ENCODE peak calls at places on chromosomes 5 and 9, in eight cellular contexts. T is left lung, O is astrocyte, V is stomach, D is sigmoid colon, Z is A549, E is HepG2, S is psoas muscle. P is an unnamed sample.

GRCh38 chr5:132497488-132497997 is 7.0 kb upstream of the IRF1 start:
- DNase-seq in T (peak; percentile 67), O (peak; percentile 91), V (peak; percentile 63), D (peak; percentile 88), Z (peak; percentile 82), E (no peak), S (peak; percentile 84), P (peak; percentile 87)

GRCh38 chr9:114732842-114733241 is 50.9 kb upstream of the TEX48 start:
- DNase-seq in T (no peak), O (peak; percentile 55), V (no peak), D (no peak), Z (peak; percentile 54), E (no peak), S (no peak), P (no peak)

GRCh38 chr5:143456952-143457547 is 53.6 kb upstream of the NR3C1 start:
- DNase-seq in T (no peak), O (peak; percentile 45), V (no peak), D (no peak), Z (peak; percentile 46), E (no peak), S (no peak), P (no peak)

GRCh38 chr5:98916540-98916939 is 12.3 kb downstream of the CHD1 start:
- DNase-seq in T (no peak), O (no peak), V (no peak), D (no peak), Z (no peak), E (no peak), S (no peak), P (no peak)

GRCh38 chr9:98606730-98607129 is 102.0 kb downstream of the GABBR2 start:
- DNase-seq in T (no peak), O (peak; percentile 69), V (no peak), D (no peak), Z (no peak), E (no peak), S (no peak), P (no peak)

GRCh38 chr5:102241809-102242421 is 54.2 kb downstream of the SLCO4C1 start:
- DNase-seq in T (peak; percentile 42), O (no peak), V (no peak), D (no peak), Z (no peak), E (no peak), S (no peak), P (no peak)

GRCh38 chr5:92364986-92365550 is 982.0 kb upstream of the ARRDC3 start:
- DNase-seq in T (peak; percentile 56), O (peak; percentile 91), V (no peak), D (no peak), Z (no peak), E (no peak), S (no peak), P (no peak)

GRCh38 chr5:115484368-115484767 is 60.2 kb downstream of the FEM1C start:
- DNase-seq in T (no peak), O (no peak), V (no peak), D (no peak), Z (no peak), E (no peak), S (no peak), P (no peak)

GRCh38 chr5:15943487-15943886 is 236.1 kb downstream of the MARCHF11 start:
- DNase-seq in T (no peak), O (peak; percentile 77), V (no peak), D (no peak), Z (no peak), E (no peak), S (no peak), P (no peak)

GRCh38 chr9:124480621-124480981 is 26.6 kb downstream of the NR5A1 start:
- DNase-seq in T (no peak), O (no peak), V (no peak), D (no peak), Z (peak; percentile 53), E (peak; percentile 34), S (peak; percentile 15), P (no peak)

GRCh38 chr5:177154003-177154643 is 20.6 kb downstream of the NSD1 start:
- DNase-seq in T (no peak), O (no peak), V (no peak), D (no peak), Z (no peak), E (no peak), S (no peak), P (no peak)

GRCh38 chr5:154461531-154461930 is 15.7 kb downstream of the SAP30L start:
- DNase-seq in T (no peak), O (no peak), V (no peak), D (no peak), Z (peak; percentile 40), E (no peak), S (no peak), P (no peak)

GRCh38 chr9:134466869-134467616 is 140.8 kb downstream of the RXRA start:
- DNase-seq in T (no peak), O (no peak), V (no peak), D (no peak), Z (no peak), E (no peak), S (no peak), P (no peak)

GRCh38 chr5:141680751-141681201 is 1.3 kb downstream of the ARAP3 start:
- DNase-seq in T (peak; percentile 52), O (peak; percentile 21), V (no peak), D (no peak), Z (no peak), E (peak; percentile 7), S (no peak), P (peak; percentile 75)

GRCh38 chr5:150167908-150168307 is 1.3 kb downstream of the CDX1 start:
- DNase-seq in T (no peak), O (no peak), V (no peak), D (no peak), Z (no peak), E (no peak), S (no peak), P (no peak)

GRCh38 chr5:122102825-122103224 is 24.8 kb upstream of the LOX start:
- DNase-seq in T (no peak), O (peak; percentile 64), V (no peak), D (no peak), Z (peak; percentile 24), E (no peak), S (no peak), P (no peak)

GRCh38 chr5:40829748-40830305 is 5.2 kb downstream of the RPL37 start:
- DNase-seq in T (no peak), O (no peak), V (no peak), D (no peak), Z (no peak), E (no peak), S (no peak), P (no peak)

DNA sequence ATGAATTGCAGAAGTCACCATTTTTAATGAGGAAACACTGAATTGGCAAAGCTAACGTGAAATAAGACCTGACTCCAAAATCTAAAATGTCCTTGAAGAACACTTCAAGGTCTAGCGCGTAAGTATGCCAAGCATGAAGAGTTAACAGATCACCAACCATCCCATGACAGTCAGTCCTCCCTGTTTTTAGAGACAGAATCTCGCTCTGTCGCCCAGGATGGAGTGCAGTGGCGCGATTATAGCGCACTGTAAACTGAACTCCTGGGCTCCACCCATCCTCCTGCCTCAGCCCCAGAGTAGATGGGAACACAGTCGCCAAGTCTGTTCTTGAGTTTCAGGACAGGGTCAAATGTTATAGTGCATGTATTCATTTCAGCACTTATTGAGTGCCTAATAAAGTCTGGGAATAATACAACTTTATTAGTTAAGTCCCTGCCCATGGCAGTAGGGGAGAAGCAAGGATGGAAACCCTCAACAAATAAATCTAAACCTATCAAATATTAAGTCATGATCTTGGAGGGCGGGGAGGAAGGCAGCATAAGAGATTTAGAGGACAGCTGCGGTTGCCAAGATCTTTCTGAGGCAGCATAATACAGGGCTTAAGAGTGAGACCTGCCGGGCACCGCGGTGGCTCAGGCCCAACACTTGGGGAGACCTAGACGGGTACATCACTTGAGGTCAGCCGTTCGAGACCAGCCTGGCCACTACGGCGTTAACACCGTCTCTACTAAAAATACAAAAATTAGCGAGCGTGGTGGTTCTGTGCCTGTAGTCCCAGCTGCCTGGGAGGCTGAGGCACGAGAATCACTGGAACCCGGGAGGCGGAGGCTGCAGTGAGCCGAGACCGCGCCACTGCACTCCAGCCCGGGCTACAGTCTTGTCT is 1.1 kb downstream of the ATPSCKMT start:
- DNase-seq in T (no peak), O (no peak), V (no peak), D (no peak), Z (no peak), E (no peak), S (no peak), P (no peak)
- H3K4me3 ChIP-seq in T (peak overlapping the region; percentile 83), O (peak overlapping the region; percentile 88), V (peak overlapping the region; percentile 88), D (peak overlapping the region; percentile 84), Z (peak overlapping the region; percentile 87), E (peak overlapping the region; percentile 90), S (peak overlapping the region; percentile 98), P (peak overlapping the region; percentile 82)

DNA sequence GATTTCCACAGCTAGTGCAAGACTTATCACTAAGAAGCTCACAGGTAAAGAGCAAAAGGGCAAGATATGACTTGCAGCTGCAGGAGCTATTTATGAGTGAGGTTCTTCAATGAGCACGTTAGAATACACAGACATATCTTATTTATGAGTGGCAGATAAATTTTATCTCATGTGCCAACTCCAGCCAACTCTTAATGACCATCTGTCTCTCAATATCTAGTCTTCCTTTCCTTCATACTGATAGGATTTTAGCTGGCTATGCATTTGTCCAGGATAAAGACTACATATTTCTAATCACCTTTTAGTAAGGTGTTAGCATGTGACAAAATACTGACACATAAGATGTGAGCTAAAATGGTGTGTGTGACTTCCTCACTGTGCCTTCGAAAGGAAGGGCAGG is 304.5 kb downstream of the TRPM3 start:
- DNase-seq in T (no peak), O (no peak), V (no peak), D (no peak), Z (no peak), E (no peak), S (no peak), P (no peak)
- H3K4me3 ChIP-seq in T (no peak overlapping the region), O (no peak overlapping the region), V (no peak overlapping the region), D (no peak overlapping the region), Z (no peak overlapping the region), E (no peak overlapping the region), S (no peak overlapping the region), P (no peak overlapping the region)

DNA sequence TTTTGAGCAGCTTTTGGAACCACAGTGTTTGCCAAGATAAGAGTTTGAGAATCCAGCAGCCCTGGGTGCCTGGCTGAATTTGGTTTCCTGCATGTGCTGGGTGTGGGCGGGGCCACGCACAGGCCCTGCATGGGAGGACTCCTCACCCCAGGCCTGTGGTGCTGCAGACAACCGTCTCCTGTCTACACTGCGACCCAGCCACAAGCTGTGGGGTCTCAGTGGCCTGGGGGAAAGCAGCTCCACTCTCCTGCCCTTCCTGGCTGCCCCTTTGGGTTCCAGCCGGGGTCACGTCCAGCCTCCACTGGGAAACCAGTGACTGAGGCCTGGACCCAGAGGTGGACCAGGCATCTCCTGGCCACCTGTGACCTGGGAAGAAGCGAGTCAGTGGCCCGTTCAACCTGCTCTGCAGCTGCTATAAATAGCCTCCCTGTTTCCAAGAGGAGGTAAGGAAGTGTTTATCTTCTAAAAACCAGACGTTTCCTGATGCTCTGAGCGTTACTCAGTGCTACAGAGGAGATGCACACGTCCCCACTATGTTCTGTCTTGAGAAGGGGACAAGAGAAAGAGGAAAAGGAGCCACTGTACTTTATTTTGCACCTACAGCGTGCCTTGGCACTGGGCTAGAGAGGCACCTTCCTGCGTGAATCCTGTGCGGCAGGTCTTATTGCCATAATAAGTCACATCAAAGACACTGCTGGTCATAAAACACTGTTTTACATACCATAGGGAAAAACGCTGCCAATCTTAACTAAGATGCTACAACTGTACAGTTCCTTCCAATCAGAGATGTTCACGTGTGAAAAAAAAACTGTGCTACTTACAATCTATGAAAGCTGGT is 47.9 kb downstream of the NEURL1B start:
- DNase-seq in T (no peak), O (no peak), V (peak; percentile 78), D (peak; percentile 64), Z (no peak), E (no peak), S (no peak), P (peak; percentile 50)
- H3K4me3 ChIP-seq in T (no peak overlapping the region), O (no peak overlapping the region), V (no peak overlapping the region), D (no peak overlapping the region), Z (no peak overlapping the region), E (no peak overlapping the region), S (no peak overlapping the region), P (no peak overlapping the region)

GRCh38 chr5:53052499-53052898 is 57.1 kb downstream of the MOCS2 start:
- DNase-seq in T (no peak), O (peak; percentile 40), V (no peak), D (no peak), Z (no peak), E (no peak), S (no peak), P (no peak)
- H3K4me3 ChIP-seq in T (no peak overlapping the region), O (no peak overlapping the region), V (no peak overlapping the region), D (no peak overlapping the region), Z (no peak overlapping the region), E (no peak overlapping the region), S (no peak overlapping the region), P (no peak overlapping the region)

P was measured in heart left ventricle.